ENCODE peak calls at places on chromosomes 7 and 10, in four cellular contexts. C is GM18507; M is stimulated activated CD4-positive, alpha-beta T cell treated with anti-CD3 and anti-CD28 coated beads, Interleukin-12 subunit alpha, Interleukin-12 subunit beta, amount 100 ng/mL, for 24 hours; J is T-helper 22 cell. R is an unnamed sample.

GRCh38 chr7:111301891-111302290 is 211.0 kb downstream of the LRRN3 start:
- DNase-seq in M (no peak), J (no peak), C (no peak), R (no peak)

GRCh38 chr10:34260904-34261303 is 554.2 kb downstream of the PARD3 start:
- DNase-seq in M (no peak), J (no peak), C (no peak), R (no peak)

GRCh38 chr10:116610443-116611152 is 10.2 kb upstream of the PNLIPRP2 start:
- DNase-seq in J (no peak), C (no peak), M (no peak), R (no peak)

GRCh38 chr10:111824128-111824527 is 359.4 kb downstream of the GPAM start:
- DNase-seq in C (no peak), M (no peak), J (no peak), R (no peak)

GRCh38 chr7:30849565-30849964 is 62.1 kb upstream of the AQP1 start:
- DNase-seq in C (no peak), M (no peak), J (no peak), R (no peak)

GRCh38 chr7:3922175-3922635 is 621.2 kb downstream of the SDK1 start:
- DNase-seq in M (no peak), C (no peak), J (no peak), R (no peak)

GRCh38 chr7:79610301-79610700 is 156.8 kb upstream of the MAGI2 start:
- DNase-seq in C (no peak), M (no peak), J (no peak), R (no peak)

GRCh38 chr7:23011222-23011924 is 2.6 kb downstream of the HYCC1 start:
- DNase-seq in J (no peak), C (no peak), M (no peak), R (no peak)

GRCh38 chr10:1214882-1215540 is 158.8 kb downstream of the WDR37 start:
- DNase-seq in M (no peak), J (no peak), C (no peak), R (no peak)

GRCh38 chr10:109765838-109766237 is 157.5 kb downstream of the XPNPEP1 start:
- DNase-seq in J (no peak), C (no peak), M (no peak), R (no peak)

GRCh38 chr10:1420663-1421362 is 316.5 kb downstream of the ADARB2 start:
- DNase-seq in C (peak), M (peak), J (no peak), R (peak)

GRCh38 chr7:140639366-140640053 is 1.1 kb downstream of the DENND2A start:
- DNase-seq in J (no peak), C (no peak), M (no peak), R (no peak)

GRCh38 chr10:69861251-69862240 is 59.8 kb downstream of the COL13A1 start:
- DNase-seq in J (no peak), C (no peak), M (no peak), R (peak)

GRCh38 chr10:13695588-13695987 is 108.8 kb downstream of the PRPF18 start:
- DNase-seq in C (no peak), J (no peak), M (no peak), R (no peak)

GRCh38 chr10:110403593-110403992 is 94.1 kb upstream of the DUSP5 start:
- DNase-seq in C (no peak), J (no peak), M (no peak), R (no peak)

R was measured in BE2C.